ENCODE peak calls at places on chromosome 10, in ten cellular contexts. N, C, Z, K, G, D, O, X, V and M are unnamed samples.

GRCh38 chr10:23081156-23081833 is 14.1 kb upstream of the MSRB2 start:
- DNase-seq in N (no peak), C (no peak), Z (no peak), K (no peak), G (no peak), D (no peak), O (no peak), X (no peak), V (no peak), M (no peak)

GRCh38 chr10:73386583-73386982 is 27.3 kb downstream of the ANXA7 start:
- DNase-seq in N (no peak), C (no peak), Z (no peak), K (no peak), G (no peak), D (no peak), O (peak), X (no peak), V (no peak), M (no peak)

GRCh38 chr10:14583967-14584366 is 190.7 kb downstream of the FAM107B start:
- DNase-seq in N (no peak), C (no peak), Z (no peak), K (no peak), G (no peak), D (no peak), O (no peak), X (no peak), V (no peak), M (no peak)

GRCh38 chr10:74292871-74293427 is 141.9 kb downstream of the ADK start:
- DNase-seq in N (no peak), C (no peak), Z (no peak), K (no peak), G (no peak), D (no peak), O (no peak), X (no peak), V (no peak), M (no peak)

GRCh38 chr10:35940067-35940989 is 298.2 kb upstream of the FZD8 start:
- DNase-seq in N (no peak), C (no peak), Z (no peak), K (peak), G (no peak), D (no peak), O (no peak), X (no peak), V (no peak), M (no peak)

GRCh38 chr10:131771634-131772358 is 129.0 kb upstream of the PPP2R2D start:
- DNase-seq in N (no peak), C (no peak), Z (no peak), K (no peak), G (no peak), D (no peak), O (no peak), X (no peak), V (no peak), M (no peak)

GRCh38 chr10:119595134-119595714 is 1.5 kb downstream of the TIAL1 start:
- DNase-seq in N (no peak), C (no peak), Z (peak), K (no peak), G (no peak), D (no peak), O (peak), X (no peak), V (no peak), M (no peak)

GRCh38 chr10:99497343-99498025 is 35.3 kb upstream of the NKX2-3 start:
- DNase-seq in N (no peak), C (no peak), Z (no peak), K (no peak), G (no peak), D (no peak), O (no peak), X (no peak), V (no peak), M (no peak)

GRCh38 chr10:77176224-77176623 is 461.4 kb downstream of the KCNMA1 start:
- DNase-seq in N (no peak), C (no peak), Z (no peak), K (no peak), G (no peak), D (no peak), O (no peak), X (no peak), V (no peak), M (no peak)

GRCh38 chr10:112807013-112807412 is 143.0 kb upstream of the TCF7L2 start:
- DNase-seq in N (peak), C (no peak), Z (no peak), K (no peak), G (no peak), D (no peak), O (no peak), X (no peak), V (no peak), M (no peak)

GRCh38 chr10:72011976-72012512 is 47.8 kb downstream of the CHST3 start:
- DNase-seq in N (no peak), C (no peak), Z (no peak), K (no peak), G (no peak), D (no peak), O (no peak), X (no peak), V (no peak), M (no peak)

GRCh38 chr10:59079386-59080226 is 96.8 kb upstream of the PHYHIPL start:
- DNase-seq in N (no peak), C (no peak), Z (peak), K (no peak), G (no peak), D (peak), O (no peak), X (no peak), V (no peak), M (no peak)

GRCh38 chr10:13590886-13591285 is 4.1 kb downstream of the PRPF18 start:
- DNase-seq in N (no peak), C (no peak), Z (no peak), K (no peak), G (no peak), D (no peak), O (no peak), X (no peak), V (no peak), M (no peak)

GRCh38 chr10:49353026-49353894 is 42.6 kb downstream of the DRGX start:
- DNase-seq in N (no peak), C (no peak), Z (no peak), K (no peak), G (no peak), D (no peak), O (no peak), X (no peak), V (peak), M (no peak)

GRCh38 chr10:34861293-34862004 is 46.4 kb upstream of the PARD3 start:
- DNase-seq in N (no peak), C (no peak), Z (no peak), K (peak), G (peak), D (no peak), O (peak), X (no peak), V (no peak), M (no peak)

DNA sequence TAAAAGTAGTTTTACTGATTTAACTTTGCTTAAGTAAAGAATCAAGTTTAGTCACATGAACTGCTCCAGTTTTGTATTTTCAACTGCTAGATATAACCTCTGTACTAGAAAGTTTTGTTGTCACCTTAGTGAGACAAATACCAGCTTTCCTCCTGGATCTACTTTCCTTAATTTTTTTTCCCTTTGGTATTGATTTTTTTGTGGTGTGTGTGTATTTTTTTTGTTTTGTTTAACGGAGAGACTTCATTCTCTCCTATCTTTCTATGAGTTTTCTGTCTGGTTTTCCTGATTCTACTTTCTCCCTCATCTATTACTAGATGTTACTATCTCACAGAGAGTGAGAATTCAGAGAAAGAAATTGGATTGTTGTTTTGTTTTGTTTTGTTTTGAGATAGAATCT is 52.0 kb downstream of the TASOR2 start:
- DNase-seq in N (no peak), C (no peak), Z (no peak), K (no peak), G (no peak), D (no peak), O (no peak), X (no peak), V (no peak), M (no peak)
- H3K27ac ChIP-seq in N (no peak), C (no peak), Z (no peak), K (no peak), G (no peak), D (no peak), O (no peak), X (no peak), V (no peak), M (no peak)

GRCh38 chr10:89302628-89303027 is 782 bp downstream of the IFIT2 start:
- DNase-seq in N (no peak), C (no peak), Z (peak), K (no peak), G (no peak), D (no peak), O (peak), X (no peak), V (no peak), M (no peak)
- H3K27ac ChIP-seq in N (peak), C (peak), Z (no peak), K (peak), G (peak), D (peak), O (peak), X (no peak), V (peak), M (peak)

DNA sequence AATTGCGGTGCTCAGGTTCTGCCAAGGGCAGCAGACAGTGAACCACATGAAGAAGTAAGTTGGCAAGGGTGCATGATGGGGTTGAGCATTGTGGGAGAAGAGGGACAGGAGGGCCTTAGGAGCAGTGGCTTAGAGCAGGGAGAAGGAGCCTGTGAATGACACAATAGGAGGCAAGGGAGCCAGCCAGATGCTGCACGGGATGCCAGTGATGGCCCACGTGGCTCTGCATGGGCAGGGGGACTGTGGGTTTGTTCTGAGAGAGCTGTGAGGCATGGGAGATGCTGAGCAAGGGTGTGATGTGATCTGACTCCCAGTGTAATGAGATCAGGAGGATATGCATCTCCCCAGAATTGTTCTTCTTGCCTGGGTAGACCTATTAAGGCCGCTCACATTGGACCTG is 60.9 kb downstream of the C10orf90 start:
- DNase-seq in N (no peak), C (no peak), Z (no peak), K (no peak), G (no peak), D (no peak), O (no peak), X (no peak), V (no peak), M (no peak)
- H3K27ac ChIP-seq in N (no peak), C (no peak), Z (no peak), K (no peak), G (no peak), D (no peak), O (no peak), X (no peak), V (no peak), M (no peak)

GRCh38 chr10:24214762-24215161 is 5.8 kb downstream of the KIAA1217 start:
- DNase-seq in N (no peak), C (no peak), Z (no peak), K (no peak), G (peak), D (no peak), O (no peak), X (no peak), V (no peak), M (peak)

GRCh38 chr10:24219963-24220362 is 11.0 kb downstream of the KIAA1217 start:
- DNase-seq in N (no peak), C (no peak), Z (no peak), K (no peak), G (no peak), D (no peak), O (no peak), X (no peak), V (no peak), M (no peak)

GRCh38 chr10:24213881-24214280 is 4.9 kb downstream of the KIAA1217 start:
- DNase-seq in N (no peak), C (no peak), Z (no peak), K (no peak), G (no peak), D (no peak), O (no peak), X (no peak), V (no peak), M (no peak)

GRCh38 chr10:24215193-24215592 is 6.3 kb downstream of the KIAA1217 start:
- DNase-seq in N (no peak), C (no peak), Z (no peak), K (peak), G (no peak), D (no peak), O (peak), X (no peak), V (no peak), M (no peak)

GRCh38 chr10:24215603-24216002 is 6.7 kb downstream of the KIAA1217 start:
- DNase-seq in N (no peak), C (no peak), Z (no peak), K (no peak), G (no peak), D (no peak), O (no peak), X (no peak), V (no peak), M (no peak)
- H3K27ac ChIP-seq in N (no peak), C (peak), Z (no peak), K (peak), G (peak), D (peak), O (peak), X (no peak), V (peak), M (no peak)

DNA sequence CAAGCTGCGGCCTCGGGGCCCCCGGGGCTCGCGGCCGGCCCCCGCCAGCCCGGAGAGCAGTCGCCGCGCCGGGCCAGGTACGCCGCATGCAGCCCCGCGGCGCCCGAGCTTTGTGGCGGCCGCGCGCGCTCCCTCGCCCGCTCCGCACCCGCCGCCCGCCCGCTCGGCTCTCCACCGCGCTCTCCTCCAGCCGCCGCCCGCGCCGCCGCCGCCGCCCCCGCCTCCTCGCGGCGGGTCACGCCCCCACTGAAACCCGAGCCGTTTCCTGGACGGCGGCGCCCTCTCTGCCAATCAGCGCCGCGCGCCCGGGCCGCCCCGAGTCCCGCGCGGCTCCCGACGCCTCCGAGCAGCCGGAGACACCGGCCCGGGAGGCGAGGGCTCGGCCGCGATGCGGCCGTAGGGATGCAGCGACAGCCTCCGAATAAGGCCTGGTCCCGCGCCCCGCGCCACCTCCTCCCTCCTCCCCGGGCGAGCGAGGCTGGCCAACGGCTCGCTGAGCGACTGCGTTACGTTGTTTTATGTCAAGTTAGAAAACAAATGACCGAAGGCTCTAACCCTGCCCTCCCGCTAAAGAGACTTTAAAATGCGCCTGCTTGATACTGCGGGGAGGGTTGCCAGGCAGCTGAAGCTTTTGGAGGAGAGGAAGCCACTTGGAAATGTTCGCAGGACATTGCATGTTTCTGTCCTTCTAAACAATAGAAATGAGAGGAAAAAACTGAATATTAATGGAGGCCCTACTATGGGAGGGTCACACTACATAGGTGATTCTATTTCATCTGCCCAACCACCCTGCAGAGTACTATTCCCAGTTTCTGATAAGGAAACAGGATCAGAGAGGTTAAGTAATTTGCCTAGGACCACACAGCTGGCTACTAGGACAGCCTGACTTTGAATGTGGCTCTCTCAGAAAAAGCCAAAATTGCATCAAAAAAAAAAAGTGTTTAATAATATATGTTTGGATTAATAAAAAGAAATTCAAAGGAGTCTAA is at the start of gene FGFR2:
- DNase-seq in N (peak), C (peak), Z (peak), K (peak), G (peak), D (peak), O (peak), X (no peak), V (peak), M (peak)
- H3K27ac ChIP-seq in N (peak), C (peak), Z (peak), K (peak), G (no peak), D (peak), O (peak), X (no peak), V (peak), M (peak)

GRCh38 chr10:11988924-11989323 is 53.7 kb downstream of the UPF2 start:
- DNase-seq in N (no peak), C (no peak), Z (no peak), K (no peak), G (no peak), D (no peak), O (no peak), X (no peak), V (no peak), M (no peak)
- H3K27ac ChIP-seq in N (peak), C (no peak), Z (no peak), K (peak), G (no peak), D (no peak), O (no peak), X (no peak), V (no peak), M (no peak)

GRCh38 chr10:95277201-95277570 is 13.6 kb downstream of the PDLIM1 start:
- DNase-seq in N (no peak), C (no peak), Z (no peak), K (no peak), G (peak), D (no peak), O (no peak), X (no peak), V (no peak), M (no peak)

GRCh38 chr10:95275726-95276366 is 15.0 kb downstream of the PDLIM1 start:
- DNase-seq in N (no peak), C (no peak), Z (peak), K (no peak), G (no peak), D (no peak), O (no peak), X (no peak), V (no peak), M (no peak)

GRCh38 chr10:95277614-95278013 is 13.2 kb downstream of the PDLIM1 start:
- DNase-seq in N (no peak), C (no peak), Z (no peak), K (no peak), G (no peak), D (no peak), O (no peak), X (no peak), V (no peak), M (no peak)

GRCh38 chr10:95276367-95277200 is 14.2 kb downstream of the PDLIM1 start:
- DNase-seq in N (no peak), C (no peak), Z (no peak), K (peak), G (no peak), D (no peak), O (peak), X (no peak), V (no peak), M (no peak)

DNA sequence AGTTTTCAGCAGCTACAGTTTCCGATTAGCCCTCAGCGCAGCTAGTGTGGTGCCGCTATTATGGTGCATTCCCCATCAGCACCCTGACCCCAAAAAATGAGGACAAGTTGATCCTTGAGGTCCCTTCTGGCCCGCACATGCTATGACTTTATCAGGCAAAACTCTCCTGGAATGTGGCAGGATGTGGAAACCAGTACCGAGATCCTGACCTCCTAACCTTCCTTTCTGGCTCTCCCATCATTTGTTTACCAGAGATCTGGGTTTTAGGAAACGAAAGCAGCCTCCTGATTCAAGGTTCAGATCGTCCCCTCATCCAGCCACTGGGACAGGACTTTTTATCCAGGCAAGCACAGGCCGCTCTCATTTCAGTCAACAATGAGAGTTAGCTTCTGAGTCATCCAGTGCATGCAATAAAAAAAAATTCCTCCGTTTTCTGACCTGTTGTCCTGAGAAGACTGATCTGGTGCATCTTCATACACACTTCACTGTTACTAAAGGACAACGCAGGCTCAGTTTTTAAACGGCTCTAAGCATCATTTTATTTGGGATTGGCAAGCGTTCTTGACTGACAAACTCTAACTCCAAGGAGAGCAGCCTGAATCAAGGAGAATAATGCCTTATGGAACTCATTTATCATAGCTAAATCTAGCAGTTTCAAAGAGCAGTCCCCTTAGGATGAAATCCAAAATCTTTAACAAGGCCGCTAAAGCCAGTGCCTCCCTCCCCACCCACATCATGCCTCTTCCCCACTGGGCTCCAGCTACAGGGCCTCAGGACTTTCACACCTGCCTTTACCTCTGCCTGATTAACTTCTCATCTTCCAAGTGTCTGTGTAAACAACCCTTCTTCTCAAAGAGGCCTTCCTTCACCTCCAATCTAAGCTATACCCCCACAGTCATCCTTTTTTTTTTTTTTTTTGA is 17.1 kb downstream of the PDLIM1 start:
- DNase-seq in N (peak), C (no peak), Z (peak), K (peak), G (peak), D (peak), O (peak), X (no peak), V (peak), M (no peak)
- H3K27ac ChIP-seq in N (peak), C (peak), Z (peak), K (peak), G (peak), D (peak), O (peak), X (no peak), V (peak), M (peak)

DNA sequence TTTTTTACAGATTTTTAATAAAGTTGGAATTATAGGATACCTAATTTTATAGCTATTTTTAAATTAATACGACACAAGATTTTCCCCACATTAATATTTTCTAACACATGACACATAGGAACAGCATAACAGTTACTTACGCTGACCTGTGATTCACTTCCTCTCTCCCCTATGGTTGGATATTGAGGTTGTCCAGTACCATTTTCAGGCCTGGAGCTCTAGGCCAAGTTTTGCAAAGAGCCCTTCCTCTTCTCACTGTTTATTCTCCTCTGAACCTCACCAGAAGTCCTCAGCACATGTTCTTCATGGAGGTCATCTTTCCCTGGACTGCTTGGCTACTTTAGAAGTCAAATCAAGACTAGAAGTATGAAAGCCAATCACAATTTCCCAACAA is 28.2 kb downstream of the LYZL1 start:
- DNase-seq in N (no peak), C (no peak), Z (no peak), K (no peak), G (no peak), D (no peak), O (no peak), X (no peak), V (no peak), M (no peak)
- H3K27ac ChIP-seq in N (peak), C (no peak), Z (no peak), K (no peak), G (no peak), D (no peak), O (no peak), X (no peak), V (no peak), M (no peak)